ENCODE peak calls at places on chromosomes 11 and 22, in four cellular contexts. One of them, this sample, is unnamed.

GRCh38 chr11:2745511-2745910 is 45.7 kb upstream of the KCNQ1OT1 start:
- DNase-seq in GM12878: no peak
- DNase-seq in HepG2: no peak
- DNase-seq in K562: no peak
- DNase-seq in this sample: no peak

GRCh38 chr11:76799061-76799804 is 16.1 kb downstream of the TSKU start:
- DNase-seq in GM12878: no peak
- DNase-seq in HepG2: peak; percentile 81
- DNase-seq in K562: peak; percentile 92
- DNase-seq in this sample: peak; percentile 88

GRCh38 chr11:75475767-75476650 is 43.0 kb upstream of the KLHL35 start:
- DNase-seq in GM12878: no peak
- DNase-seq in HepG2: no peak
- DNase-seq in K562: no peak
- DNase-seq in this sample: no peak

GRCh38 chr11:77101043-77101537 is 1.6 kb upstream of the OMP start:
- DNase-seq in GM12878: no peak
- DNase-seq in HepG2: peak; percentile 41
- DNase-seq in K562: peak; percentile 67
- DNase-seq in this sample: peak; percentile 49

GRCh38 chr22:30925667-30926066 is 42.9 kb downstream of the MORC2 start:
- DNase-seq in GM12878: no peak
- DNase-seq in HepG2: no peak
- DNase-seq in K562: no peak
- DNase-seq in this sample: no peak

GRCh38 chr11:61888043-61888442 is 3.3 kb downstream of the FADS3 start:
- DNase-seq in GM12878: no peak
- DNase-seq in HepG2: no peak
- DNase-seq in K562: no peak
- DNase-seq in this sample: no peak

GRCh38 chr11:11818529-11819121 is 23.1 kb upstream of the USP47 start:
- DNase-seq in GM12878: no peak
- DNase-seq in HepG2: no peak
- DNase-seq in K562: no peak
- DNase-seq in this sample: no peak

GRCh38 chr22:39699631-39700348 is 129.2 kb downstream of the CACNA1I start:
- DNase-seq in GM12878: no peak
- DNase-seq in HepG2: no peak
- DNase-seq in K562: no peak
- DNase-seq in this sample: no peak

GRCh38 chr11:67240575-67241389 is 25.5 kb upstream of the GRK2 start:
- DNase-seq in GM12878: peak; percentile 76
- DNase-seq in HepG2: peak; percentile 73
- DNase-seq in K562: peak; percentile 59
- DNase-seq in this sample: no peak

GRCh38 chr22:17974703-17975372 is 49.5 kb downstream of the MICAL3 start:
- DNase-seq in GM12878: peak; percentile 62
- DNase-seq in HepG2: no peak
- DNase-seq in K562: no peak
- DNase-seq in this sample: no peak

GRCh38 chr11:57566564-57567209 is 785 bp downstream of the UBE2L6 start:
- DNase-seq in GM12878: no peak
- DNase-seq in HepG2: no peak
- DNase-seq in K562: no peak
- DNase-seq in this sample: no peak

GRCh38 chr11:2813141-2813908 is 72.2 kb downstream of the CDKN1C start:
- DNase-seq in GM12878: no peak
- DNase-seq in HepG2: peak; percentile 35
- DNase-seq in K562: no peak
- DNase-seq in this sample: no peak

GRCh38 chr11:4459470-4459869 is 10.4 kb downstream of the OR52K2 start:
- DNase-seq in GM12878: no peak
- DNase-seq in HepG2: no peak
- DNase-seq in K562: no peak
- DNase-seq in this sample: no peak

GRCh38 chr11:17519486-17519885 is 24.7 kb downstream of the USH1C start:
- DNase-seq in GM12878: no peak
- DNase-seq in HepG2: no peak
- DNase-seq in K562: no peak
- DNase-seq in this sample: no peak

GRCh38 chr11:77778549-77778948 is 42.0 kb downstream of the RSF1 start:
- DNase-seq in GM12878: no peak
- DNase-seq in HepG2: no peak
- DNase-seq in K562: no peak
- DNase-seq in this sample: no peak

GRCh38 chr22:39241632-39242388 is 3.0 kb downstream of the PDGFB start:
- DNase-seq in GM12878: no peak
- DNase-seq in HepG2: no peak
- DNase-seq in K562: no peak
- DNase-seq in this sample: no peak

GRCh38 chr22:41094036-41094435 is 1.6 kb downstream of the EP300 start:
- DNase-seq in GM12878: no peak
- DNase-seq in HepG2: peak; percentile 31
- DNase-seq in K562: peak; percentile 14
- DNase-seq in this sample: no peak

GRCh38 chr11:122898799-122899198 is 16.2 kb downstream of the JHY start:
- DNase-seq in GM12878: no peak
- DNase-seq in HepG2: no peak
- DNase-seq in K562: no peak
- DNase-seq in this sample: no peak

GRCh38 chr11:10937416-10937815 is 79.6 kb upstream of the ZBED5 start:
- DNase-seq in GM12878: no peak
- DNase-seq in HepG2: no peak
- DNase-seq in K562: no peak
- DNase-seq in this sample: no peak

GRCh38 chr11:116062526-116063171 is 558.4 kb upstream of the CADM1 start:
- DNase-seq in GM12878: no peak
- DNase-seq in HepG2: no peak
- DNase-seq in K562: no peak
- DNase-seq in this sample: no peak

GRCh38 chr22:38177926-38178604 is 3.6 kb downstream of the PLA2G6 start:
- DNase-seq in GM12878: no peak
- DNase-seq in HepG2: peak; percentile 94
- DNase-seq in K562: peak; percentile 27
- DNase-seq in this sample: peak; percentile 39

GRCh38 chr11:86174101-86175046 is 70.2 kb upstream of the EED start:
- DNase-seq in GM12878: no peak
- DNase-seq in HepG2: peak; percentile 61
- DNase-seq in K562: peak; percentile 79
- DNase-seq in this sample: no peak

GRCh38 chr11:61905067-61905696 is 12.2 kb downstream of the RAB3IL1 start:
- DNase-seq in GM12878: no peak
- DNase-seq in HepG2: no peak
- DNase-seq in K562: no peak
- DNase-seq in this sample: no peak

GRCh38 chr11:34327804-34328631 is 29.8 kb downstream of the ABTB2 start:
- DNase-seq in GM12878: no peak
- DNase-seq in HepG2: no peak
- DNase-seq in K562: no peak
- DNase-seq in this sample: no peak

GRCh38 chr11:70478194-70478890 is 80.0 kb downstream of the CTTN start:
- DNase-seq in GM12878: no peak
- DNase-seq in HepG2: no peak
- DNase-seq in K562: no peak
- DNase-seq in this sample: no peak

GRCh38 chr22:42928969-42929837 is 72.1 kb upstream of the ARFGAP3 start:
- DNase-seq in GM12878: peak; percentile 61
- DNase-seq in HepG2: peak; percentile 73
- DNase-seq in K562: no peak
- DNase-seq in this sample: no peak

GRCh38 chr11:110243804-110244203 is 52.6 kb downstream of the RDX start:
- DNase-seq in GM12878: no peak
- DNase-seq in HepG2: no peak
- DNase-seq in K562: no peak
- DNase-seq in this sample: no peak

GRCh38 chr22:38467904-38468760 is at the start of gene KDELR3:
- DNase-seq in GM12878: no peak
- DNase-seq in HepG2: no peak
- DNase-seq in K562: peak; percentile 91
- DNase-seq in this sample: peak; percentile 84

GRCh38 chr11:35814720-35815305 is 129.0 kb upstream of the LDLRAD3 start:
- DNase-seq in GM12878: no peak
- DNase-seq in HepG2: no peak
- DNase-seq in K562: no peak
- DNase-seq in this sample: no peak

GRCh38 chr22:28345304-28345703 is 334.3 kb downstream of the TTC28 start:
- DNase-seq in GM12878: no peak
- DNase-seq in HepG2: no peak
- DNase-seq in K562: no peak
- DNase-seq in this sample: no peak

GRCh38 chr22:32325416-32325801 is 32.3 kb upstream of the RFPL3 start:
- DNase-seq in GM12878: no peak
- DNase-seq in HepG2: no peak
- DNase-seq in K562: no peak
- DNase-seq in this sample: no peak

GRCh38 chr22:34490911-34491310 is 570.6 kb upstream of the LARGE1 start:
- DNase-seq in GM12878: no peak
- DNase-seq in HepG2: no peak
- DNase-seq in K562: no peak
- DNase-seq in this sample: no peak
- TF ChIP-seq FOXM1 in GM12878: no peak
- TF ChIP-seq FOXM1 in HepG2: no peak
- TF ChIP-seq FOXM1 in K562: no peak
- TF ChIP-seq FOXM1 in this sample: no peak

GRCh38 chr11:21465203-21465602 is 727.7 kb upstream of the ANO5 start:
- DNase-seq in GM12878: no peak
- DNase-seq in HepG2: no peak
- DNase-seq in K562: no peak
- DNase-seq in this sample: no peak
- TF ChIP-seq BHLHE40 in GM12878: no peak
- TF ChIP-seq BHLHE40 in HepG2: no peak
- TF ChIP-seq BHLHE40 in K562: no peak
- TF ChIP-seq BHLHE40 in this sample: no peak

GRCh38 chr11:64745523-64746328 is 1.8 kb upstream of the RASGRP2 start:
- DNase-seq in GM12878: no peak
- DNase-seq in HepG2: no peak
- DNase-seq in K562: peak; percentile 94
- DNase-seq in this sample: no peak
- TF ChIP-seq FOXM1 in GM12878: no peak
- TF ChIP-seq FOXM1 in HepG2: no peak
- TF ChIP-seq FOXM1 in K562: no peak
- TF ChIP-seq FOXM1 in this sample: no peak

GRCh38 chr22:25700996-25701815 is 40.8 kb upstream of the MYO18B start:
- DNase-seq in GM12878: no peak
- DNase-seq in HepG2: no peak
- DNase-seq in K562: no peak
- DNase-seq in this sample: no peak
- TF ChIP-seq BHLHE40 in GM12878: no peak
- TF ChIP-seq BHLHE40 in HepG2: no peak
- TF ChIP-seq BHLHE40 in K562: no peak
- TF ChIP-seq BHLHE40 in this sample: no peak

GRCh38 chr11:72577271-72577681 is 96.9 kb downstream of the PDE2A start:
- DNase-seq in GM12878: no peak
- DNase-seq in HepG2: no peak
- DNase-seq in K562: no peak
- DNase-seq in this sample: no peak

GRCh38 chr11:72575533-72576170 is 98.6 kb downstream of the PDE2A start:
- DNase-seq in GM12878: no peak
- DNase-seq in HepG2: no peak
- DNase-seq in K562: no peak
- DNase-seq in this sample: no peak

GRCh38 chr11:72574534-72575460 is 99.4 kb downstream of the PDE2A start:
- DNase-seq in GM12878: no peak
- DNase-seq in HepG2: no peak
- DNase-seq in K562: no peak
- DNase-seq in this sample: no peak

GRCh38 chr11:72576661-72577060 is 97.6 kb downstream of the PDE2A start:
- DNase-seq in GM12878: no peak
- DNase-seq in HepG2: no peak
- DNase-seq in K562: no peak
- DNase-seq in this sample: no peak

DNA sequence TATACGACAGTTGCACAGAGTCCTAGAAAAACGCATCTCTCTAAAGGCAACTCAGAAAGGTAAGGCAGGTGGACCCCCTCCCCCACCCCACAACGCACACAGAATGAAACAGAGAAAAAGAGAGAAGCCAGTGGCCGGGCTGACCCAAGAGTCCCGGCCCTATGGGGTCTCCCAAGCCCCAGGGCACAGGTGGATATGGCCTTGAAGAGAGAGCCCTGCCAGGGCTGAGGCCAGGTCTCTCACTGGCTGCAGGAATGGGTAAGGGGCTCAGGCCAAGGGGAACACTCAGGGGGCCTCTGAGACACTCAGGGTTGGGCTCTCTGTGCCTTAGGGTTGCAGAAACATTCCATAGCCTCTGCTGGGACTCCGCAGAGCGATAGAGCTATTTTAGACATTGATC is 98.0 kb downstream of the PDE2A start:
- DNase-seq in GM12878: no peak
- DNase-seq in HepG2: no peak
- DNase-seq in K562: no peak
- DNase-seq in this sample: no peak
- TF ChIP-seq FOXM1 in GM12878: no peak
- TF ChIP-seq FOXM1 in HepG2: no peak
- TF ChIP-seq FOXM1 in K562: no peak
- TF ChIP-seq FOXM1 in this sample: no peak

DNA sequence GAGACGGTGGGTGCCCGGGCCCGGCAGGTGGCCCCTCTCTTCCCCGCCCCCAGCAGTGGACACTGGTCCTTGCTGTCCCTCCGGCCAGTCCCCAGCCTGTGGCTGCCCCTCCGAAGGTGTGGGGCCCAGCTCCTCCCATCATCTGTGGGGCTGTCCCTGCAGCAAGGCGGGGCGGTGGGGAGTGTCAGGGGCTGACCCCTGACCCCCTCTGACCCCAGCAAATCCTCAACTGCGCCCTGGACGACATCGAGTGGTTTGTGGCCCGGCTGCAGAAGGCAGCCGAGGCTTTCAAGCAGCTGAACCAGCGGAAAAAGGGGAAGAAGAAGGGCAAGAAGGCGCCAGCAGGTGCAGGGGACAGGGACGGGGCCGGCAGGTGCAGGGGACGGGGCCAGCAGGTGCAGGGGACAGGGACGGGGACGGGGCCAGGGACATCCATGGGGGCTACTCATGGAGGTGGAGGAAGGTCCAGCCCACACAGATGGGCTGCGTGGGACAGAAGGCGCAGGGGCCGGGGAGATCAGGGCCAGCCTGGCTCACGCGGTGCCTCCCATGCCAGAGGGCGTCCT is 15.4 kb downstream of the EPS8L2 start:
- DNase-seq in GM12878: no peak
- DNase-seq in HepG2: no peak
- DNase-seq in K562: no peak
- DNase-seq in this sample: no peak
- TF ChIP-seq BHLHE40 in GM12878: no peak
- TF ChIP-seq BHLHE40 in HepG2: no peak
- TF ChIP-seq BHLHE40 in K562: no peak
- TF ChIP-seq BHLHE40 in this sample: no peak